ENCODE peak calls at places on chromosome 11, in six cellular contexts. F, J, K, E, L and Y are unnamed samples. For H3K27me3, the result is how much of the 10 kb centered on the place peaks cover.

GRCh38 chr11:59009661-59010060 is 70.4 kb downstream of the GLYATL1 start:
- DNase-seq in F (no peak), J (no peak), K (no peak), E (no peak), L (no peak), Y (no peak)

GRCh38 chr11:91804057-91804456 is 420.6 kb upstream of the FAT3 start:
- DNase-seq in F (no peak), J (no peak), K (no peak), E (peak), L (peak), Y (no peak)

GRCh38 chr11:115941481-115941993 is 437.3 kb upstream of the CADM1 start:
- DNase-seq in F (peak), J (no peak), K (peak), E (no peak), L (no peak), Y (peak)

GRCh38 chr11:5390210-5390609 is 6.6 kb downstream of the OR51M1 start:
- DNase-seq in F (no peak), J (no peak), K (no peak), E (no peak), L (no peak), Y (no peak)

GRCh38 chr11:134124660-134125451 is 56.0 kb downstream of the JAM3 start:
- DNase-seq in F (no peak), J (peak), K (peak), E (peak), L (no peak), Y (peak)

GRCh38 chr11:126853732-126854131 is 146.8 kb downstream of the KIRREL3 start:
- DNase-seq in F (no peak), J (no peak), K (no peak), E (no peak), L (no peak), Y (no peak)

GRCh38 chr11:134581121-134581626 is 169.1 kb upstream of the B3GAT1 start:
- DNase-seq in F (no peak), J (no peak), K (no peak), E (no peak), L (no peak), Y (peak)

GRCh38 chr11:126978155-126978554 is 22.4 kb downstream of the KIRREL3 start:
- DNase-seq in F (no peak), J (no peak), K (no peak), E (no peak), L (peak), Y (no peak)

GRCh38 chr11:110070176-110070575 is 23.0 kb upstream of the ZC3H12C start:
- DNase-seq in F (no peak), J (no peak), K (no peak), E (no peak), L (no peak), Y (no peak)

GRCh38 chr11:117426297-117426685 is 98.6 kb downstream of the CEP164 start:
- DNase-seq in F (no peak), J (peak), K (peak), E (peak), L (peak), Y (no peak)

GRCh38 chr11:3824714-3825472 is 15.9 kb downstream of the RHOG start:
- DNase-seq in F (no peak), J (peak), K (peak), E (peak), L (peak), Y (no peak)

GRCh38 chr11:77789061-77789730 is 31.3 kb downstream of the RSF1 start:
- DNase-seq in F (no peak), J (no peak), K (no peak), E (no peak), L (no peak), Y (no peak)

GRCh38 chr11:882593-882992 is 28.0 kb downstream of the CHID1 start:
- DNase-seq in F (no peak), J (no peak), K (no peak), E (no peak), L (no peak), Y (no peak)

GRCh38 chr11:44777537-44778199 is 50.9 kb downstream of the TSPAN18 start:
- DNase-seq in F (no peak), J (peak), K (peak), E (no peak), L (no peak), Y (no peak)

GRCh38 chr11:85827768-85828639 is 17.1 kb upstream of the SYTL2 start:
- DNase-seq in F (peak), J (no peak), K (no peak), E (no peak), L (no peak), Y (no peak)

GRCh38 chr11:28858076-28858475 is 749.9 kb downstream of the METTL15 start:
- DNase-seq in F (no peak), J (no peak), K (no peak), E (no peak), L (no peak), Y (no peak)

GRCh38 chr11:44632466-44633123 is 67.1 kb downstream of the CD82 start:
- DNase-seq in F (no peak), J (peak), K (no peak), E (no peak), L (no peak), Y (peak)

GRCh38 chr11:1008781-1009180 is 27.7 kb downstream of the MUC6 start:
- DNase-seq in F (no peak), J (no peak), K (no peak), E (no peak), L (no peak), Y (no peak)

GRCh38 chr11:12889243-12889642 is 119.9 kb upstream of the RASSF10 start:
- DNase-seq in F (no peak), J (no peak), K (peak), E (no peak), L (no peak), Y (peak)

GRCh38 chr11:87116185-87116584 is 78.5 kb downstream of the TMEM135 start:
- DNase-seq in F (no peak), J (no peak), K (no peak), E (peak), L (no peak), Y (no peak)

GRCh38 chr11:34345991-34346480 is 11.8 kb downstream of the ABTB2 start:
- DNase-seq in F (no peak), J (no peak), K (peak), E (peak), L (no peak), Y (peak)

GRCh38 chr11:35944503-35945136 is 758 bp downstream of the LDLRAD3 start:
- DNase-seq in F (no peak), J (no peak), K (no peak), E (peak), L (no peak), Y (no peak)

GRCh38 chr11:63622318-63622717 is 8.1 kb upstream of the PLAAT3 start:
- DNase-seq in F (no peak), J (peak), K (no peak), E (no peak), L (no peak), Y (peak)

GRCh38 chr11:8315463-8315862 is 51.8 kb upstream of the LMO1 start:
- DNase-seq in F (no peak), J (no peak), K (no peak), E (peak), L (no peak), Y (no peak)

GRCh38 chr11:27081056-27081455 is 40.4 kb downstream of the BBOX1 start:
- DNase-seq in F (no peak), J (no peak), K (no peak), E (no peak), L (no peak), Y (no peak)

GRCh38 chr11:90601261-90601660 is 378.4 kb upstream of the CHORDC1 start:
- DNase-seq in F (no peak), J (no peak), K (no peak), E (peak), L (no peak), Y (no peak)

GRCh38 chr11:133978816-133979215 is 22.0 kb upstream of the IGSF9B start:
- DNase-seq in F (no peak), J (no peak), K (no peak), E (no peak), L (no peak), Y (no peak)

GRCh38 chr11:68146704-68147474 is 25.7 kb upstream of the CHKA start:
- DNase-seq in F (no peak), J (peak), K (no peak), E (peak), L (no peak), Y (no peak)

GRCh38 chr11:47330002-47330911 is 22.2 kb downstream of the MYBPC3 start:
- DNase-seq in F (no peak), J (peak), K (no peak), E (peak), L (no peak), Y (no peak)

GRCh38 chr11:88175004-88175706 is at the start of gene RAB38:
- DNase-seq in F (no peak), J (peak), K (peak), E (peak), L (peak), Y (no peak)

GRCh38 chr11:68335693-68336092 is 23.3 kb downstream of the LRP5 start:
- DNase-seq in F (no peak), J (no peak), K (no peak), E (no peak), L (no peak), Y (no peak)

GRCh38 chr11:62133328-62134065 is 9.7 kb downstream of the INCENP start:
- DNase-seq in F (no peak), J (peak), K (peak), E (peak), L (no peak), Y (no peak)

GRCh38 chr11:62129610-62130497 is 6.0 kb downstream of the INCENP start:
- DNase-seq in F (no peak), J (peak), K (peak), E (peak), L (no peak), Y (no peak)

GRCh38 chr11:62132689-62133293 is 9.0 kb downstream of the INCENP start:
- DNase-seq in F (no peak), J (peak), K (peak), E (no peak), L (no peak), Y (no peak)

GRCh38 chr11:62130498-62131464 is 7.0 kb downstream of the INCENP start:
- DNase-seq in F (no peak), J (peak), K (peak), E (peak), L (no peak), Y (no peak)

DNA sequence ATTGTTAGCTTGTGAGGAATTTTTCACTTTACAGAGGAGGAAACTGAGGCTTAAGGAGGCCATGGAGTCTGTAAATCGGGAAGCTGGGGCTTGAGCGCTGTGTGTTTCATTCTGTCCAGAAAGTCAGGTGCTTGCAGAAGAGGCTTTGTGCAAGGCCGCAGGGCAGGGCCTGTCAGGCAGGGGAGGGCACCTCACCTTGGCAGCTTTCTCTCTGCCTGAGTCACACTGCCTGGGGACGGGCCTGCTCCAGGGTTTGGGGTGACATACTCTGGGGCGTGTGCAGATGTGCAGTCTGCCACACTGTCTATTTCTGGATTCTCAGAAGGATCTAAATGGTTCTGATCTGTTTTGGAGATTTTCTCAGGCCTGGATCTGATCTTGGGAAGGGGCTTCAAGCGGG is 8.4 kb downstream of the INCENP start:
- DNase-seq in F (no peak), J (peak), K (peak), E (peak), L (no peak), Y (no peak)
- H3K4me3 ChIP-seq in F (no peak), J (no peak), K (no peak), E (no peak), L (no peak), Y (no peak)

GRCh38 chr11:70825893-70826540 is 426.4 kb downstream of the SHANK2 start:
- DNase-seq in F (no peak), J (no peak), K (no peak), E (peak), L (no peak), Y (no peak)

GRCh38 chr11:70828498-70829159 is 423.7 kb downstream of the SHANK2 start:
- DNase-seq in F (no peak), J (no peak), K (no peak), E (peak), L (no peak), Y (no peak)

GRCh38 chr11:70824590-70825300 is 426.4 kb downstream of the CTTN start:
- DNase-seq in F (no peak), J (no peak), K (no peak), E (peak), L (peak), Y (no peak)

GRCh38 chr11:70826950-70827349 is 425.4 kb downstream of the SHANK2 start:
- DNase-seq in F (no peak), J (no peak), K (no peak), E (peak), L (no peak), Y (no peak)

DNA sequence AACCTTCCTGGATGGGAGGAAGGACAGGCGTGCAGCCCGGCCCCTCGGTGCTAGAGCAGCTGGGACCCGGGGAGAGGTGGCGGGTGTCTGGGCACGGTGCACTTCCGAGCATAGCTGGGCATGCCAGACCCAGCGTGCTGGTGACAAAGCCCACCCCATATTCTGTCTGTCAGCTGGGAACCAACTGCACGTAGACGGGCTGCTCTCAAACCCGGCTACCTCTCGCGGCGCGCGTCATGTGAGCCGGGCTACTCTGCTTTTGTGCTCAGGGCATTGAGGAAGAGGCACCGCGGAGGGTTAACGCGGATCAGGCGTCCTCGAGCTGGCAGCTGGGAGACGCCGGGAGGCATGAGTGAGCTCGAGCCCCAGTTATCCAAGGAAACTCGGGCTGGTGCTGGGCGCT is 425.8 kb downstream of the SHANK2 start:
- DNase-seq in F (no peak), J (no peak), K (no peak), E (peak), L (no peak), Y (no peak)
- H3K27me3 ChIP-seq in F (under half), J (under half), K (under half), E (under half), L (under half), Y (under half)

DNA sequence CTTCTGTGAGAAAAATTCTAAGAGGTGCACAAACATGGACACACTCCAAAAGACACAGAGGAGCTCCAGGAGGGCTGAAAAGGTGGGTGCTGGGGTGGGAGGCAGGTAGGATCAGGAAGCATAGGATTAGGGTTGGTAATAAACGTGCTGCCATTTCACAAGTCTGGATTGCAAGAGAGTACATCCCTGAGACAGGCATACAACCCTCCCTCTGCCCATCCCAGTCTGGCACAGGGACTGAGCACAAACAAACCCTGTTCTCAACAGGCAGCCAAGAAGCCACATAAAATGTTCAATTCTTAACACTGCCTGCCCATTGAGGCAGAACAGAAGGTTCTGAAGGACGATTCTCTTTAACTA is 18.5 kb downstream of the SLC35F2 start:
- DNase-seq in F (no peak), J (no peak), K (peak), E (no peak), L (no peak), Y (no peak)
- H3K4me3 ChIP-seq in F (peak), J (no peak), K (no peak), E (no peak), L (no peak), Y (no peak)

GRCh38 chr11:64712430-64713030 is 10.5 kb downstream of the NRXN2 start:
- DNase-seq in F (no peak), J (no peak), K (no peak), E (peak), L (no peak), Y (no peak)

GRCh38 chr11:64710418-64711137 is 12.4 kb downstream of the NRXN2 start:
- DNase-seq in F (no peak), J (no peak), K (no peak), E (no peak), L (no peak), Y (no peak)

GRCh38 chr11:64713031-64713780 is 9.8 kb downstream of the NRXN2 start:
- DNase-seq in F (no peak), J (peak), K (no peak), E (no peak), L (no peak), Y (no peak)

GRCh38 chr11:64711138-64711943 is 11.7 kb downstream of the NRXN2 start:
- DNase-seq in F (no peak), J (no peak), K (no peak), E (peak), L (no peak), Y (no peak)

DNA sequence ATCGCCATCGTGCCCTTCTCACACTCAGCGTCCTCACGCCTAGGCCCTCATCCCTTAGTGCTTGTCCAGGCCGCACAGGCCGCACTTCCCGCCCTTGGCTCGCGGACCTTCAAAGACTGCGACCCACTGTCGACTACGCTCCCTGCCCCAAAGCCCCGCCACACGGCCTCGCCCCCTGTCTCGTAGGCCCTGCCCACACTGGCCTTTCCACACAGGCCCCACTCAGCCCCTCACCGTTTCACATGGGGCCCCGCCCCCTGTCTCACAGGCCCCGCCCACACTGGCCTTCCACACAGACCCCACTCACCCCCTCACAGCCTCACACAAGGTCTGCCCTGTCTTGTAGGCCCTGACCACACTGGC is 11.1 kb downstream of the NRXN2 start:
- DNase-seq in F (no peak), J (no peak), K (no peak), E (no peak), L (no peak), Y (no peak)
- H3K27me3 ChIP-seq in F (half or more), J (under half), K (under half), E (under half), L (under half), Y (under half)

DNA sequence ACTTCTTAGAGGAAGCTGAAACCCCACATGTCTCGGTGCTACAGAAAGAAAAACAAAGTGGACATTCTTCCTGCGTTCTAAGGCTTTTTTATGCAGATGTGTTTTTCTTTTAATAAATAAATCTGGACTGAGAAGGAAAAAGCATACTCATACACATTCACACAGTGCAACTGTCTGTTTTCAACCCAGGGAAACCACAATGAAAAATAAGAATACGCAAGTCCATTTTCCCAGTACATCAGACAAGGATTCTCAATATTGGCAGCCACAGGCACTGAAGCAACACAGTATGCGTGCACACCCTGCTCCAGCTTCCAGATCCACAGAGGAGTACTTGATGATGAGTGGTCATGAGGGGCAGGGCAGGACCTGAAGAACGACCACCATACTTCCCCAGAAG is 86.9 kb downstream of the ETS1 start:
- DNase-seq in F (no peak), J (no peak), K (no peak), E (no peak), L (no peak), Y (no peak)
- H3K4me3 ChIP-seq in F (no peak), J (no peak), K (no peak), E (no peak), L (no peak), Y (no peak)

GRCh38 chr11:119147604-119148333 is 1.1 kb upstream of the ABCG4 start:
- DNase-seq in F (no peak), J (no peak), K (no peak), E (no peak), L (no peak), Y (no peak)
- H3K27me3 ChIP-seq in F (under half), J (under half), K (under half), E (under half), L (under half), Y (under half)

GRCh38 chr11:95242202-95242989 is 11.4 kb upstream of the SESN3 start:
- DNase-seq in F (no peak), J (no peak), K (no peak), E (no peak), L (no peak), Y (no peak)
- H3K4me3 ChIP-seq in F (no peak), J (no peak), K (no peak), E (no peak), L (no peak), Y (peak)

DNA sequence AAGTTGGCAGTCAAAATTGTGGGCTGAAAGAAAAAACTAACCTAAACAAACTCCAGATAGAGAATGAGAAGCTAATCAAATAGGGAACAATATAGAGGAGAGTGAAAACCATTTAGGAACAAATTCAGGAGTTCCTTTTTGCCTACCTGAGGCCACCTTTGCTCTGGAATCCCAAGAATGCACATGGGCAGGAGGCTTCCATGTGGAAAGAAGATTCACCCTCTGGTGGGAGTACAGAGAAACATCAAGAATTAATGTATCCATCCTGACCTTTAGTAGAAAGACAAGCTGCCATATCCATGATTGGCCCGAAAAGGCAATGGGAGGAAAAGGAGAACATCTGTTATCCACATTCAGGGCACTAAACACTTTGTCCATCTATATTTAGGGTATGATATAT is 35.0 kb upstream of the MRGPRX1 start:
- DNase-seq in F (no peak), J (no peak), K (no peak), E (no peak), L (no peak), Y (no peak)
- H3K27me3 ChIP-seq in F (under half), J (under half), K (under half), E (under half), L (under half), Y (under half)

DNA sequence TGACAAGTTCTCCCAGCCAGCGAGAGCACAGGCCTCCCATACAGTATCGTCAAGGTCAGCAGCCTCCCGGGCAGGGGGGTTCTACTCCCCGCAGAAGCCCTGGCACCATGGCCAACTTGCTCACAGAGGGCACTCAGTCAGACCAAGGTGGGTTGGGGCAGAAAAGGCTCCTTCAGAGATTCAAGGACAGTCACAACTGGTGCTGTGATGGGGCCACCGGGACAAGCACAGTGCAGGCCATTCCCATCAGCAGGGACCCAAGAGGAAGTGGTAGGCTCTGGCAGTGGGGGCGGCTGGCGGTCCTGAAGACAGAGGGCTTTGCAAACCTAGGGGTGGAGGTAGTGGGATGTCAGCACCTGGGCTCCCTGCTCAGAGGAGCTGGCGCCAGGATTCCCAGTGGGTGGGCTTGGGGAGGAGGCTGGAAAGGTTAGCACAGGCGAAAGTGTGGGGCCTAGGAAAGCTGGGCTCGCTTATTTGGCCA is 5.3 kb upstream of the NEAT1 start:
- DNase-seq in F (no peak), J (peak), K (peak), E (no peak), L (no peak), Y (no peak)
- H3K4me3 ChIP-seq in F (no peak), J (peak), K (peak), E (no peak), L (no peak), Y (peak)